ENCODE peak calls at places on chromosome 5, in four cellular contexts. B is left lung, F is A549, R is psoas muscle. S is an unnamed sample.

GRCh38 chr5:14728109-14728938 is 63.8 kb downstream of the OTULIN start:
- DNase-seq in B (no peak), F (no peak), R (no peak), S (no peak)

GRCh38 chr5:120140510-120140909 is 323.6 kb upstream of the PRR16 start:
- DNase-seq in B (no peak), F (no peak), R (no peak), S (no peak)

GRCh38 chr5:103256178-103256577 is 2.4 kb upstream of the MACIR start:
- DNase-seq in B (no peak), F (no peak), R (no peak), S (no peak)

GRCh38 chr5:112548246-112548982 is 129.3 kb upstream of the EPB41L4A start:
- DNase-seq in B (no peak), F (no peak), R (no peak), S (peak; percentile 89)

GRCh38 chr5:92567831-92568450 is 1013.1 kb downstream of the NR2F1-AS1 start:
- DNase-seq in B (no peak), F (no peak), R (no peak), S (peak; percentile 40)

GRCh38 chr5:1029945-1030625 is 21.5 kb downstream of the NKD2 start:
- DNase-seq in B (no peak), F (no peak), R (no peak), S (no peak)

GRCh38 chr5:175321927-175322532 is 122.0 kb downstream of the DRD1 start:
- DNase-seq in B (no peak), F (peak; percentile 25), R (no peak), S (no peak)

GRCh38 chr5:159095218-159095617 is 4.5 kb downstream of the EBF1 start:
- DNase-seq in B (no peak), F (no peak), R (peak; percentile 55), S (no peak)

DNA sequence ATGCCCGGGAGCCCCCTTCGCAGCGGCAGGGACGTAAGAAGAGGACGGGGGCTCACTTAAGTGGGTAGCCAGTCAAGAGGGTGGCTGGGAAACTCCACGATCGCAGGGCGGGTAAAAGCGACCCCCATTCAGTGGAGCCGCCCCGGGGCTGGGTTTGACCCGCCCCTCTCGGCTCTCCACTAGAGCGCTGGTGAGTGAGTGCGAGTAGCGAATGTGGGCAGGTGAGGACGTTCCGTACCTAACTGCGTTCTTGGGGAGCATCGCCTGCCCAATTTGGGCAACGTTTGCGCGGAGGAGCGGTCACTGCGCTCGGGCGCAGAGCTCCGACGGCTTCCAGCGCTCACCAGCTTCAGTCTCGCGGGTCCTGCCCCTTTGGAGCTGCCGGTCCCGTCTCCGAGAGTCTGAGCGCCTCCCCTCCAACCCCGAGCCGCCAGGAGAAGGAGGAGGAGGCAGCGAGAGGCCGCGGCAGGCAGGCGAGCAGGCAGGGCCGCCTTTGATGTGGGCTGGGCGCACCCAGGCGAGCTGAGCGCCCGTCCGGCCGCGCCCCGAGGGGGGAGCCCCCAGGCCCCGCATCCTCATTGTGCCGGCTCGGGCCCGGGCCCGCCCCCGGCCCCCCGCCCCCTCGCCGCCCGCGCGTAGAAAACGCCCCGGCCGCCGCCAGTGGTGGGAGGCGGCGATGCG is at the start of gene FGF18:
- DNase-seq in B (peak; percentile 61), F (peak; percentile 54), R (peak; percentile 69), S (peak; percentile 81)
- H3K4me3 ChIP-seq in B (peak within 1 kb of the TSS; percentile 34), F (peak within 1 kb of the TSS; percentile 51), R (peak within 1 kb of the TSS; percentile 62), S (peak within 1 kb of the TSS; percentile 51)

DNA sequence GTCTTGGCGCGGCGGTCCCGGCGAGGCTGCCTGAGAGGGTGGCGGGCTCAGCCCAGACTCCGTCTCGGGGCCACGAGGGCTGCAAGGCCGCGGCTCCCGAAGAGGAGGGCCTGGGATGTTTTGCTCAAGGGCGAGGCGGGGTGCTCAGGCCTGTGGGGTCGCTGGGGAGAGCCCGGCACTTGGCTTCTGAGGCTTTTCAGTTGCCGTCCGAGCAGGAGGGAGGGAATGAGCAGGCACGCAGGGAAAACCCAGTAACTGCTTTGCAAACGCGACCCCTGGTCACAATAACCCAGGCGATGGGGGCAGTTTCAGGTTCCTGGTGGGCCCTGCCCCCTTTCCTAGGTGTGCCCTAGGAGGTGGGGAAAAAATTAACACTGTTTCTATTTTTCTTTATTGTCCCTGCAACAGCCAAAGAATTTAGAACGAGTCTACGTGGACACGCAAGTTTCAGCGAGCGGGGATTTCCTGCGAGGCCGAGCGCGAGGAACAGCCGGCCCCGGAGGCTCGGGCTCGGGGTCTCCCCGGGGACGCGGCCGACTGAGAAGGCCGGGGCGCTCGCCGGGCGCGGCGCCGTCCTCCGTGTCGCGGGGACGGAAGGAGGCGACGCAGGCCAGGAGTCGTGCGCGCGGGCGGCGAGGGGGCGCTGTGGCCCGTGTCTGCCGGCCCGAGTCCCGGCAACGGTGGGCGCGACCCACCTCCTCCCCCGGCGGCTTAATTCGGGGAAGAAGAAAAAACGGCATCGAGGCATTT is 3.3 kb upstream of the IRX2 start:
- DNase-seq in B (no peak), F (no peak), R (no peak), S (no peak)
- TF ChIP-seq CTCF in B (no peak), F (no peak), R (no peak), S (no peak)

GRCh38 chr5:78518365-78519197 is 130.0 kb downstream of the LHFPL2 start:
- DNase-seq in B (peak; percentile 69), F (peak; percentile 86), R (peak; percentile 71), S (peak; percentile 93)
- H3K4me3 ChIP-seq in B (no peak overlapping the region), F (no peak overlapping the region), R (no peak overlapping the region), S (no peak overlapping the region)

GRCh38 chr5:67149933-67150523 is 46.6 kb downstream of the CD180 start:
- DNase-seq in B (no peak), F (no peak), R (no peak), S (peak; percentile 67)
- TF ChIP-seq CTCF in B (peak; percentile 35), F (peak; percentile 59), R (no peak), S (peak; percentile 76)

DNA sequence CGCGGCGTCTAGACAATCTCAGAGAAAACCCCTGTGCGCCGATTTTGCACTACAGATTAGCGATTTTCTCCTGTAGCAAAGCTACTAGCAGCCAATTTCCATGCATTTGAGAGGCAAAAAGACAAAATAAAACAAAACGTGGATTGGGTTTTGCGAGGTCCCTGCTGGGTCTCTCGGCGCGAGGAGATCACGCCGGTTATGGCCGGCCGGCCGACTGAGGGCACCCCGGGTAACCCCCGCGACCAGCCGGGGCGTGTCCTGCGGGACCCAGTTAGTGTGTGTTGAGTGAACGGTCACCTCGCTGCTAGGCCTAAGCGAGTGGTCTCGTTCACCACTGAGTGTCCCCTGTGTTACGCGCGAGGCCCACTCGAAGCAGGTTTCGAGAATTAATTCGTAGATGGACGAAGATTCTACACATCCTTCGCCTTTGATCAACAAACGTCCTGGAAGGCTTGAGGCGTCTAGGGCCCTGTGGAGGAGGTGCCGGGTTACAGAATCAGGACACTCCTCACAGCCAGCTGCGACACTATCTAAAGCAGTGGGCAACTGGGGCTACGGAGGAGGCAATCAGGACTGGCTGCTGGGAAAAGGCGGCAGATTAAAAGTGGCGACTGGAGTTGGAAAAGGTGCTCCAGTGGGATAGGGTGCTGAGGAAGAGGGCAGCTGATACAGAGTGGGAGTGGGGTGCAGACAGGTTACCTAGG is 792 bp upstream of the VDAC1 start:
- DNase-seq in B (peak; percentile 50), F (peak; percentile 78), R (peak; percentile 72), S (peak; percentile 18)
- H3K4me3 ChIP-seq in B (peak overlapping the region; percentile 85), F (peak overlapping the region; percentile 90), R (peak overlapping the region; percentile 90), S (peak overlapping the region; percentile 85)

DNA sequence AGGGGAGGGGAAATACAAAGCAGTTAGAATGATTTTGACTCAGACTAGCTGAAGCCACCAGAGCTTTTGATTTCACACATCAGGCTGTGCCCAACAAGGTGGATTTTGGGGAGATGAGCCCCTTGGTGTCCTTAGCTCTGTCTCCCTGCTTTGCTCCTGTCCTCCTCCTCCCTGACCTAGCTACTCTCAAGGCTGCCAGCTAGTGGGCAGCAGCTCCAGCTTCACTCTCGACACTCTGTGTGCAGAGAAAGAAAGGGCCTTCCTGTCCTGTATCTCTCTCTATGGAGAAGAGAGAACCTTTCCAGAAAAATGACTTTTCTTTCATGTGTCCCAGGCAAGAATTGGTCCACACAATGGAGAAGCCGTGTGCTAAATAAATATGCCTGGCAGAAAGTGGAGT is 446.2 kb downstream of the SEMA5A start:
- DNase-seq in B (no peak), F (no peak), R (no peak), S (no peak)
- TF ChIP-seq CTCF in B (no peak), F (no peak), R (no peak), S (peak; percentile 3)

GRCh38 chr5:173885054-173885443 is 3.1 kb upstream of the CPEB4 start:
- DNase-seq in B (no peak), F (no peak), R (no peak), S (no peak)
- H3K4me3 ChIP-seq in B (no peak overlapping the region), F (no peak overlapping the region), R (no peak overlapping the region), S (no peak overlapping the region)